ENCODE peak calls at places on chromosomes 13 and 19, in seven cellular contexts. T is body of pancreas; B is activated CD4-positive, alpha-beta T cell treated with anti-CD3 and anti-CD28 coated beads for 36 hours; V is gastroesophageal sphincter; H is heart left ventricle; K is activated CD4-positive, CD25-positive, alpha-beta regulatory T cell treated with anti-CD3 and anti-CD28 coated beads, Interleukin-2, amount 50 U/mL, for 24 hours; Z is pancreas. D is an unnamed sample.

GRCh38 chr19:18225702-18226468 is at the start of gene PDE4C:
- ATAC-seq in K (no peak), B (no peak), Z (no peak), H (no peak), T (no peak), V (no peak), D (no peak)

GRCh38 chr13:26616126-26616525 is 58.6 kb downstream of the WASF3 start:
- ATAC-seq in B (no peak), T (no peak), K (no peak), H (no peak), Z (no peak), V (no peak), D (peak)

GRCh38 chr13:78376033-78376432 is 227.3 kb downstream of the POU4F1 start:
- ATAC-seq in K (no peak), V (no peak), T (no peak), Z (no peak), B (no peak), H (no peak), D (no peak)

GRCh38 chr19:10228925-10229324 is 2.2 kb downstream of the S1PR2 start:
- ATAC-seq in K (no peak), T (no peak), B (no peak), Z (no peak), V (no peak), H (no peak), D (no peak)

GRCh38 chr13:33494596-33495214 is 209.2 kb upstream of the STARD13 start:
- ATAC-seq in H (peak), T (no peak), V (no peak), Z (peak), B (peak), K (no peak), D (peak)

GRCh38 chr13:43830481-43830873 is 43.7 kb upstream of the ENOX1 start:
- ATAC-seq in T (peak), V (peak), B (no peak), H (no peak), Z (peak), K (no peak), D (peak)

GRCh38 chr13:46804391-46804815 is 7.4 kb upstream of the ESD start:
- ATAC-seq in B (peak), V (no peak), K (peak), T (no peak), H (no peak), Z (no peak), D (peak)

GRCh38 chr13:93416943-93417342 is 190.3 kb downstream of the GPC6 start:
- ATAC-seq in V (no peak), T (no peak), Z (no peak), K (no peak), H (no peak), B (no peak), D (no peak)

GRCh38 chr13:29883941-29884518 is 33.6 kb upstream of the UBL3 start:
- ATAC-seq in T (peak), K (no peak), H (peak), B (no peak), V (no peak), Z (no peak), D (no peak)

GRCh38 chr19:13881692-13882418 is 4.9 kb downstream of the NANOS3 start:
- ATAC-seq in K (peak), T (no peak), H (no peak), B (peak), Z (no peak), V (no peak), D (no peak)

GRCh38 chr13:108200781-108201398 is 14.4 kb downstream of the LIG4 start:
- ATAC-seq in K (peak), H (no peak), T (no peak), V (no peak), B (peak), Z (no peak), D (no peak)

GRCh38 chr19:5913739-5914357 is at the start of gene CAPS:
- ATAC-seq in Z (peak), K (no peak), H (peak), V (peak), B (no peak), T (peak), D (peak)

GRCh38 chr13:100532090-100532766 is 56.4 kb downstream of the GGACT start:
- ATAC-seq in H (peak), B (no peak), V (peak), K (no peak), T (peak), Z (peak), D (no peak)

GRCh38 chr19:823565-824121 is 1.9 kb upstream of the PLPPR3 start:
- ATAC-seq in T (no peak), B (no peak), H (no peak), V (no peak), Z (no peak), K (no peak), D (no peak)

GRCh38 chr13:40637644-40638043 is 28.8 kb downstream of the FOXO1 start:
- ATAC-seq in V (no peak), Z (peak), B (no peak), T (no peak), K (no peak), H (peak), D (no peak)

GRCh38 chr13:90171649-90172048 is 1175.8 kb upstream of the MIR17HG start:
- ATAC-seq in B (no peak), V (no peak), T (no peak), K (no peak), H (no peak), Z (no peak), D (no peak)

GRCh38 chr13:113785051-113786010 is 26.3 kb downstream of the TMEM255B start:
- ATAC-seq in B (peak), V (no peak), H (no peak), T (no peak), Z (no peak), K (no peak), D (no peak)

GRCh38 chr13:106498158-106498557 is 37.3 kb downstream of the EFNB2 start:
- ATAC-seq in H (no peak), K (no peak), B (no peak), V (no peak), T (no peak), Z (no peak), D (no peak)

GRCh38 chr19:35389192-35389861 is 18.5 kb downstream of the GPR42 start:
- ATAC-seq in K (no peak), H (no peak), V (no peak), B (no peak), T (no peak), Z (no peak), D (no peak)

GRCh38 chr13:31038834-31039552 is 106.5 kb downstream of the TEX26 start:
- ATAC-seq in B (peak), V (no peak), Z (no peak), T (no peak), H (no peak), K (peak), D (no peak)

GRCh38 chr19:32550666-32551065 is 30.3 kb upstream of the PDCD5 start:
- ATAC-seq in V (no peak), Z (no peak), T (no peak), B (no peak), H (no peak), K (no peak), D (no peak)

GRCh38 chr13:62525652-62526051 is 1110.0 kb upstream of the PCDH20 start:
- ATAC-seq in H (no peak), B (no peak), V (no peak), T (no peak), Z (no peak), K (no peak), D (no peak)

D was measured in esophagus mucosa.